ENCODE peak calls at places on chromosomes 12 and 14, in five cellular contexts. Q is B cell; C is lung; O is KBM-7; X is activated CD4-positive, alpha-beta T cell treated with anti-CD3 and anti-CD28 coated beads for 4 hours. E is an unnamed sample.

GRCh38 chr12:15800278-15800677 is 11.1 kb upstream of the EPS8 start:
- DNase-seq in Q (no peak), O (no peak), X (no peak), C (no peak), E (no peak)

GRCh38 chr14:70189678-70190077 is 927 bp upstream of the SLC8A3 start:
- DNase-seq in Q (no peak), C (no peak), X (no peak), O (no peak), E (no peak)

GRCh38 chr14:98131406-98131805 is 1140.6 kb downstream of the BCL11B start:
- DNase-seq in X (no peak), Q (no peak), C (no peak), O (no peak), E (no peak)

GRCh38 chr12:93325855-93326254 is 51.9 kb upstream of the NUDT4 start:
- DNase-seq in O (no peak), C (no peak), Q (no peak), X (no peak), E (no peak)

GRCh38 chr12:50458606-50459005 is 46.2 kb upstream of the DIP2B start:
- DNase-seq in O (no peak), Q (no peak), C (no peak), X (no peak), E (no peak)

GRCh38 chr12:53757095-53757770 is 5.5 kb upstream of the CISTR start:
- DNase-seq in O (peak), C (peak), X (peak), Q (peak), E (no peak)

GRCh38 chr14:56482306-56482705 is 97.3 kb upstream of the TMEM260 start:
- DNase-seq in O (peak), Q (no peak), X (no peak), C (no peak), E (no peak)

GRCh38 chr12:95976416-95976832 is 19.7 kb downstream of the HAL start:
- DNase-seq in Q (no peak), C (no peak), X (no peak), O (no peak), E (no peak)

GRCh38 chr12:127083028-127083949 is 1183.7 kb upstream of the TMEM132C start:
- DNase-seq in X (peak), O (peak), C (no peak), Q (no peak), E (peak)

GRCh38 chr12:1760566-1761382 is 59.6 kb upstream of the LRTM2 start:
- DNase-seq in C (no peak), Q (no peak), O (no peak), X (no peak), E (no peak)

GRCh38 chr14:33219957-33220356 is 281.3 kb downstream of the NPAS3 start:
- DNase-seq in Q (no peak), X (no peak), O (no peak), C (no peak), E (no peak)

GRCh38 chr12:116164976-116165425 is 112.5 kb downstream of the MED13L start:
- DNase-seq in X (no peak), O (no peak), Q (no peak), C (no peak), E (no peak)

GRCh38 chr12:112950701-112951100 is 12.4 kb downstream of the OAS3 start:
- DNase-seq in O (no peak), Q (no peak), X (no peak), C (no peak), E (no peak)

GRCh38 chr14:29906256-29906885 is 21.3 kb downstream of the PRKD1 start:
- DNase-seq in C (peak), X (no peak), Q (no peak), O (no peak), E (no peak)

GRCh38 chr12:124093297-124093696 is 120.3 kb downstream of the ZNF664 start:
- DNase-seq in Q (no peak), X (no peak), C (no peak), O (no peak), E (no peak)

GRCh38 chr12:82596484-82596883 is 90.2 kb upstream of the TMTC2 start:
- DNase-seq in O (no peak), Q (no peak), X (no peak), C (no peak), E (no peak)

GRCh38 chr12:129258781-129259318 is 405.6 kb downstream of the GLT1D1 start:
- DNase-seq in C (no peak), O (no peak), Q (no peak), X (no peak), E (no peak)

GRCh38 chr14:68774771-68775613 is 17.9 kb downstream of the ZFP36L1 start:
- DNase-seq in Q (peak), C (no peak), O (no peak), X (no peak), E (peak)

GRCh38 chr12:110754101-110754793 is 11.6 kb upstream of the PPP1CC start:
- DNase-seq in X (no peak), O (no peak), C (no peak), Q (no peak), E (no peak)

GRCh38 chr12:13079440-13079906 is 24.0 kb downstream of the GSG1 start:
- DNase-seq in Q (no peak), O (no peak), C (no peak), X (no peak), E (no peak)

GRCh38 chr12:47222960-47223847 is 143.4 kb upstream of the AMIGO2 start:
- DNase-seq in X (no peak), Q (no peak), C (no peak), O (no peak), E (no peak)

GRCh38 chr12:77001181-77001758 is 64.1 kb downstream of the E2F7 start:
- DNase-seq in X (no peak), Q (no peak), C (no peak), O (no peak), E (no peak)

GRCh38 chr14:74859757-74860156 is 16.2 kb downstream of the PROX2 start:
- DNase-seq in C (no peak), Q (no peak), X (no peak), O (no peak), E (no peak)

GRCh38 chr12:131142891-131143637 is 189.4 kb downstream of the ADGRD1 start:
- DNase-seq in O (peak), C (no peak), Q (peak), X (no peak), E (no peak)

E was measured in GM04503.